ENCODE peak calls at places on chromosome 19, in five cellular contexts. E is breast epithelium; U is naive thymus-derived CD4-positive, alpha-beta T cell; I is colonic mucosa; G is tibial nerve. N is an unnamed sample.
A peak's percentile ranks its signal among the peaks of the same experiment; 100 is the strongest.

GRCh38 chr19:42850981-42851717 is 28.4 kb downstream of the PSG1 start:
- DNase-seq in E (no peak), U (no peak), I (no peak), G (peak; percentile 34), N (no peak)

GRCh38 chr19:15469513-15470297 is 5.4 kb upstream of the RASAL3 start:
- DNase-seq in E (no peak), U (no peak), I (no peak), G (no peak), N (no peak)

GRCh38 chr19:30206187-30206586 is 166.0 kb upstream of the ZNF536 start:
- DNase-seq in E (no peak), U (no peak), I (no peak), G (no peak), N (no peak)

GRCh38 chr19:46610413-46610775 is 9.3 kb downstream of the CALM3 start:
- DNase-seq in E (no peak), U (no peak), I (no peak), G (no peak), N (no peak)

GRCh38 chr19:17159466-17160393 is 55.4 kb upstream of the USE1 start:
- DNase-seq in E (no peak), U (no peak), I (no peak), G (no peak), N (no peak)

GRCh38 chr19:48859711-48860572 is 8.5 kb downstream of the PLEKHA4 start:
- DNase-seq in E (no peak), U (no peak), I (peak; percentile 57), G (no peak), N (peak; percentile 67)

GRCh38 chr19:1302534-1303239 is 17.0 kb downstream of the EFNA2 start:
- DNase-seq in E (no peak), U (no peak), I (no peak), G (no peak), N (no peak)

GRCh38 chr19:18233224-18233825 is 7.1 kb upstream of the PDE4C start:
- DNase-seq in E (no peak), U (peak; percentile 74), I (peak; percentile 52), G (no peak), N (no peak)

DNA sequence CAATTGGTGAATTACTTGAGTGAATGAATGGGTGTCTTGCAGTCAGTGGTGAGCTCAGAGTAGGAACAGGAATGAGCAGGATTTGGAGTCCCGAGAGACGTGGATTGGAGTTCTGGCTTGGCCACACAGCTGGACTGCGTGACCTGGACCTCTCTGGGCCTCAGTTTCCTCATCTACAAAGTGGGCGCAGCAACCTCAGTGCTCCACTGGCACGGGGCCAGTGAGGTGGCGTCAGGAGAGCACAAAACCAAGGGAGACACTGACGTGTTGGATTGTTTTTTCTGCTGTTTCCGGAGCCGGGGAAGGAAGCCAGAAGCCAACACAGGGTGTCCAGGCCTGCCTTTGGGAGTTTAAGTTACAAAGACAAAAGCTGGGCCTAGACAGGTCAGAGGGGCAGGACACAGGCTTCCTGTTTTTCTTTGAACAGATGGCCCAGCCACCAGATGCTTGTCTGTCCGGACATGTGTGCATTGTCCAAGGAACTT is 6.5 kb upstream of the DOCK6 start:
- DNase-seq in E (no peak), U (no peak), I (peak; percentile 34), G (peak; percentile 41), N (no peak)
- H3K27ac ChIP-seq in E (peak overlapping the region; percentile 65), U (no peak overlapping the region), I (peak overlapping the region; percentile 28), G (no peak overlapping the region), N (peak overlapping the region; percentile 55)

DNA sequence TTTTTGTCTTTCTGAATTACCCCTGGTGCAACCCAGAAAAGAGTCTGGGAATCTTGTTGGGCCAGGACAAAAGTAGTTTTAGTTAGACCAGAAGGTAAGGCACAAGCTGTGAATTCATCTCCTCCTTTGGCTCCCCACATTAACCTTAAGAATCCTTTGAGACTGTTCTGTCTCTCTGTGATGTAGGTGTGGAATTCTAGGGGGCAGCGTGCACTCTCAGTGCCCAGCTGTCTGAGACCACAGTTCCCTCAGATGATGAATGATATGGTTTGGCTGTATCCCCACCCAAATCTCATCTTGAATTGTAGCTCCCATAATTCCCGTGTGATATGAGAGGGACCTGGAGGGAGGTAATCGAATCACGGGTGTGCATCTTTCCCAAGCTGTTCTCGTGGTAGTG is 43.9 kb downstream of the ZNF506 start:
- DNase-seq in E (no peak), U (no peak), I (no peak), G (no peak), N (no peak)
- H3K36me3 ChIP-seq in E (no peaks in the 10 kb centered on the region), U (peaks cover 3% of the 10 kb centered on the region), I (no peaks in the 10 kb centered on the region), G (no peaks in the 10 kb centered on the region), N (no peaks in the 10 kb centered on the region)

DNA sequence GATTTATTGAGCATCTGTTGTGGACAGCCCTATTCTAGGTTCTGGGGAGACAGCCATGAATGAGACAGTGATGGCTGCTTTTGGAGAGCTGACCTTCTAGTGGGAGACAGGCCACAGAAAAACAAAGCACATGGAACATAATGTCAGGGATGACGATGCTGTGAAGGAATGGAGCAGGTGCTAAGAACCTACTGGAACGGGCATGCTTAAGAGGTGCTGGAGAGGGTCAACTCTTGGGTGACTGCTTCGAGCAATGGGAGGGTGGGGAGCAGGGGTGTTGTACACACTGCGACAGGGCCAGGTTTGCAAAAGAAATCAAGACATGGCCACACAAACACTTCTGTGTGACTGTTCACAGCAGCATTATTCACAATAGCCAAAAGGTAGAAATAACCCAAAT is 12.1 kb upstream of the CEACAM16 start:
- DNase-seq in E (no peak), U (no peak), I (no peak), G (no peak), N (peak; percentile 2)
- H3K4me1 ChIP-seq in E (no peaks in the 10 kb centered on the region), U (no peaks in the 10 kb centered on the region), I (no peaks in the 10 kb centered on the region), G (no peaks in the 10 kb centered on the region), N (peaks cover 92% of the 10 kb centered on the region)

DNA sequence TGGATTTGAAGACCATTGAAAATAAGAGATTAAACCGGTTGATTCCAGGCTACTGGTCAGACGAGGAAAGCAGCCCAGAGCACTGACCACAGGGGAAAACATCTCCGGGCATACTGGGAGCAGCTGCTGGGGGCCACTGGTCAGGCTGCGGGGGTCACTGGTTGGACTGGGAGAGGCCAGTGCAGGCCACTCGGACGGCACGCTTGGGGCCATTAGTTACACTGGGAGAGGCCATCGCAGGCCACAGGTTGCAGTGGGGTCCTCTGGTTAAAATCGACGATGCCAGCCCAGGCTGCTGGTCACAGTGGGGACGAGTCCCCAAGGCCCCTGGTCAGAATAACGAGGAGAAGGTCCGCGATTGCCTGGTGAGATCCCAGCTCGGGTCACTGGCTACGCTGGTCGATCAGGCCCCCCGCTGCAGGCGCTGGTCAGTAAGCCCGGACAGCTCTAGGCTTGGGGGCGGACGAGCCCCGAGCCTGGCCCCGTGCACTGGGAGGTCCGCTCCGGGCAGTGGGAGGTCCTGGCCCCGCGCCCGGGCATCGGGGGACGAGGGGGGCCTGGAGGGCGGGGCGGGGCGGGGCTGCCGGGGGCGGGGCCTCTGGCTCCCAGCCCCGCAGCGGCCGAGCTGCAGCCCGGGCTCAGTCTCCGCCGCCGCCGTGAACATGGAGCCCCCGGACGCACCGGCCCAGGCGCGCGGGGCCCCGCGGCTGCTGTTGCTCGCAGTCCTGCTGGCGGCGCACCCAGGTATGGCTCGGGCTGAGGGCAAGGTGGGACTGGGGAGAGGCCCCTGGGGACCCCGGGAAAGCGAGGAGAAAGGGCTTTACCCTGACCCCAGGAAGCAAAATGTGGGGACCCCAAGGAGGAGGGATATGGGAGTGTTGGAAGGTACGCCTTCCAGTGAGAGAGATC is at the start of gene BCAM:
- DNase-seq in E (peak; percentile 81), U (no peak), I (peak; percentile 68), G (peak; percentile 57), N (peak; percentile 87)
- H3K27ac ChIP-seq in E (peak within 1 kb of the TSS; percentile 88), U (no peak within 1 kb of the TSS), I (no peak within 1 kb of the TSS), G (peak within 1 kb of the TSS; percentile 56), N (peak within 1 kb of the TSS; percentile 87)

DNA sequence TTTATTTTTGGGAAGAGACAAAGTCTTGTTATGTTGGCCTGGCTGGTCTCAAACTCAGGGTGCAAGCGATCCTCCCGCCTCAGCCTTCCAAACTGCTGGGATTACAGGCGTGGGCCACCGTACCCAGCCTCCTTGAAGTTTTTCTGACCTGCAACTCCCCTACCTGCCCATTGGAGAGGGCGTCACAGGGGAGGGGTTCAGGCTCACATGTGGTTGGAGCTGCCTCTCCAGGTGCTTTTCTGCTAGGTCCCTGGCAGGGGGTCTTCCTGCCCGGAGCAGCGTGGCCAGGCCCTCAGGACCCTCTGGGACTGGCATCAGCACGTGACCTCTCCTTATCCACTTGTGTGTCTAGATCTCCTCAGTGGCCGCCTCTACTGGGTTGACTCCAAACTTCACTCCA is 27.2 kb downstream of the LDLR start:
- DNase-seq in E (no peak), U (no peak), I (no peak), G (no peak), N (no peak)
- H3K36me3 ChIP-seq in E (no peaks in the 10 kb centered on the region), U (peaks cover 88% of the 10 kb centered on the region), I (peaks cover 51% of the 10 kb centered on the region), G (peaks cover 4% of the 10 kb centered on the region), N (peaks cover 2% of the 10 kb centered on the region)

GRCh38 chr19:6238643-6239281 is 41.0 kb downstream of the MLLT1 start:
- DNase-seq in E (no peak), U (no peak), I (no peak), G (peak; percentile 29), N (no peak)
- H3K4me1 ChIP-seq in E (peaks cover 81% of the 10 kb centered on the region), U (peaks cover 4% of the 10 kb centered on the region), I (no peaks in the 10 kb centered on the region), G (peaks cover 94% of the 10 kb centered on the region), N (peaks cover 47% of the 10 kb centered on the region)

GRCh38 chr19:49912965-49913685 is 15.9 kb upstream of the ATF5 start:
- DNase-seq in E (no peak), U (no peak), I (no peak), G (no peak), N (no peak)
- H3K27ac ChIP-seq in E (no peak overlapping the region), U (no peak overlapping the region), I (no peak overlapping the region), G (no peak overlapping the region), N (no peak overlapping the region)

GRCh38 chr19:52066258-52066866 is 17.7 kb upstream of the ZNF432 start:
- DNase-seq in E (no peak), U (no peak), I (no peak), G (no peak), N (no peak)
- H3K36me3 ChIP-seq in E (peaks cover 26% of the 10 kb centered on the region), U (peaks cover 64% of the 10 kb centered on the region), I (peaks cover 26% of the 10 kb centered on the region), G (peaks cover 9% of the 10 kb centered on the region), N (peaks cover 19% of the 10 kb centered on the region)

GRCh38 chr19:33387351-33388230 is 14.1 kb downstream of the CEBPG start:
- DNase-seq in E (peak; percentile 34), U (no peak), I (no peak), G (no peak), N (no peak)

GRCh38 chr19:33388231-33388816 is 14.8 kb downstream of the CEBPG start:
- DNase-seq in E (peak; percentile 49), U (no peak), I (no peak), G (no peak), N (no peak)

GRCh38 chr19:33384983-33385382 is 11.5 kb downstream of the CEBPG start:
- DNase-seq in E (peak; percentile 1), U (no peak), I (no peak), G (no peak), N (no peak)

GRCh38 chr19:33385956-33386355 is 12.4 kb downstream of the CEBPG start:
- DNase-seq in E (peak; percentile 37), U (no peak), I (no peak), G (no peak), N (no peak)

DNA sequence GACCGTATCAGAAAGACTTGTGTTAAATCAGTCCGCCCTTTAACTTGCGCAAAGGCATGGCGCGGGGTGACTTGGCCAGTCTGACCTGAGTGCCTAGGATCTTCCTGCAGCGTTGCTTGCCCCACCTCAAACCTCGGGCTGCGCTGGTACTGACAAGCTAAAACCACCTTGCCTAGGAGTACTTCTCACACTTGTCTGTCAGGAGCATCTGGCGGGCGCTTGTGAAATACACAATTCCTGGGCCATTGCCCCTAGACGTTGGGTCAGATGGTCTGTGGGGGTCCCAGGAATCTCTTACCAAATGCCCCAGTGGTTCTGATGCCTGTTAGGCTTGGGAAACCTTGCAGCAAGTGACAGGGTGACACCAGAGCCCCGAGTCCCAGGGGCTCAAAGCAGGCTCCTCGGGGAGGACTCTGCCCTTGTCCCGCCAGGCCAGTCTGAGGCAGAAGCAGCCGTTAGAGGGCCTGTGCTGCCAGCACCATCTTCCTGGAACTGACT is 12.9 kb downstream of the CEBPG start:
- DNase-seq in E (peak; percentile 43), U (no peak), I (no peak), G (no peak), N (peak; percentile 59)
- H3K4me1 ChIP-seq in E (peaks cover 30% of the 10 kb centered on the region), U (no peaks in the 10 kb centered on the region), I (peaks cover 15% of the 10 kb centered on the region), G (peaks cover 34% of the 10 kb centered on the region), N (peaks cover 25% of the 10 kb centered on the region)

GRCh38 chr19:35562776-35563175 is 682 bp downstream of the ATP4A start:
- DNase-seq in E (no peak), U (no peak), I (no peak), G (no peak), N (no peak)
- H3K27ac ChIP-seq in E (no peak overlapping the region), U (no peak overlapping the region), I (no peak overlapping the region), G (no peak overlapping the region), N (no peak overlapping the region)

N was measured in left lung.